ENCODE peak calls at places on chromosomes 6 and 20, in six cellular contexts. F, N, R, B, P and Y are unnamed samples.

GRCh38 chr6:137357263-137357947 is 136.8 kb downstream of the OLIG3 start:
- DNase-seq in F (no peak), N (no peak), R (no peak), B (no peak), P (no peak), Y (no peak)

GRCh38 chr6:5058254-5058653 is 26.9 kb upstream of the PPP1R3G start:
- DNase-seq in F (no peak), N (no peak), R (no peak), B (peak; percentile 22), P (no peak), Y (no peak)

GRCh38 chr6:39493717-39494116 is 171.2 kb upstream of the KCNK16 start:
- DNase-seq in F (no peak), N (peak; percentile 39), R (no peak), B (no peak), P (no peak), Y (no peak)

GRCh38 chr6:165717732-165718465 is 54.9 kb upstream of the PDE10A start:
- DNase-seq in F (no peak), N (no peak), R (no peak), B (no peak), P (no peak), Y (no peak)

GRCh38 chr6:46184114-46184513 is 13.3 kb upstream of the ENPP5 start:
- DNase-seq in F (no peak), N (peak; percentile 76), R (no peak), B (peak; percentile 81), P (no peak), Y (no peak)

GRCh38 chr6:10403385-10404106 is 11.3 kb downstream of the TFAP2A start:
- DNase-seq in F (peak; percentile 55), N (peak; percentile 93), R (no peak), B (peak; percentile 44), P (no peak), Y (peak; percentile 6)

GRCh38 chr6:152295346-152295745 is 341.8 kb downstream of the SYNE1 start:
- DNase-seq in F (no peak), N (peak; percentile 56), R (no peak), B (no peak), P (no peak), Y (no peak)

GRCh38 chr6:151101811-151102694 is 137.7 kb upstream of the AKAP12 start:
- DNase-seq in F (no peak), N (no peak), R (no peak), B (no peak), P (no peak), Y (no peak)

GRCh38 chr20:47489448-47489872 is 12.2 kb upstream of the NCOA3 start:
- DNase-seq in F (no peak), N (no peak), R (no peak), B (no peak), P (peak; percentile 20), Y (no peak)

GRCh38 chr6:163536770-163537169 is 122.3 kb downstream of the QKI start:
- DNase-seq in F (no peak), N (peak; percentile 57), R (no peak), B (no peak), P (no peak), Y (no peak)

GRCh38 chr6:45084257-45084656 is 243.9 kb upstream of the RUNX2 start:
- DNase-seq in F (no peak), N (no peak), R (no peak), B (no peak), P (no peak), Y (no peak)

GRCh38 chr6:117237561-117237960 is 27.8 kb upstream of the VGLL2 start:
- DNase-seq in F (no peak), N (peak; percentile 54), R (no peak), B (no peak), P (no peak), Y (no peak)

GRCh38 chr20:49286689-49287551 is 9.1 kb upstream of the ZNFX1 start:
- DNase-seq in F (no peak), N (peak; percentile 23), R (no peak), B (no peak), P (no peak), Y (no peak)

GRCh38 chr6:43699564-43700186 is 12.1 kb upstream of the MRPS18A start:
- DNase-seq in F (no peak), N (peak; percentile 80), R (peak; percentile 20), B (no peak), P (no peak), Y (no peak)

GRCh38 chr6:145688493-145688905 is 46.8 kb downstream of the EPM2A start:
- DNase-seq in F (no peak), N (peak; percentile 33), R (no peak), B (no peak), P (no peak), Y (no peak)

GRCh38 chr6:903746-904145 is 210.8 kb upstream of the EXOC2 start:
- DNase-seq in F (no peak), N (peak; percentile 20), R (no peak), B (peak; percentile 72), P (no peak), Y (no peak)

GRCh38 chr6:109854541-109855308 is 123.4 kb upstream of the GPR6 start:
- DNase-seq in F (no peak), N (no peak), R (no peak), B (no peak), P (no peak), Y (no peak)

GRCh38 chr6:117555882-117556498 is 46.3 kb downstream of the GOPC start:
- DNase-seq in F (peak; percentile 7), N (peak; percentile 67), R (no peak), B (no peak), P (no peak), Y (no peak)

GRCh38 chr6:43828711-43829110 is 58.7 kb downstream of the VEGFA start:
- DNase-seq in F (no peak), N (no peak), R (no peak), B (no peak), P (no peak), Y (no peak)